ENCODE peak calls at places on chromosomes 12 and 14, in nine cellular contexts. T, A, G, O, X, E, R, C and D are unnamed samples.

GRCh38 chr14:94364964-94365363 is 23.4 kb downstream of the SERPINA1 start:
- DNase-seq in T (no peak), A (no peak), G (no peak), O (no peak), X (no peak), E (no peak), R (no peak), C (no peak), D (no peak)

GRCh38 chr12:107336705-107337104 is 243.4 kb upstream of the CRY1 start:
- DNase-seq in T (no peak), A (no peak), G (no peak), O (no peak), X (no peak), E (no peak), R (no peak), C (no peak), D (no peak)

GRCh38 chr12:50764861-50765324 is 992 bp downstream of the ATF1 start:
- DNase-seq in T (peak), A (no peak), G (peak), O (no peak), X (no peak), E (peak), R (no peak), C (no peak), D (peak)

GRCh38 chr12:55843431-55843830 is 695 bp upstream of the MMP19 start:
- DNase-seq in T (no peak), A (no peak), G (no peak), O (no peak), X (no peak), E (no peak), R (no peak), C (no peak), D (no peak)

GRCh38 chr12:109736552-109737108 is 23.0 kb downstream of the FAM222A start:
- DNase-seq in T (no peak), A (no peak), G (peak), O (peak), X (no peak), E (peak), R (peak), C (no peak), D (peak)

GRCh38 chr14:101004954-101005353 is 101.4 kb upstream of the RTL1 start:
- DNase-seq in T (no peak), A (no peak), G (peak), O (no peak), X (peak), E (no peak), R (no peak), C (peak), D (no peak)

GRCh38 chr14:50363734-50364113 is 33.0 kb downstream of the CDKL1 start:
- DNase-seq in T (peak), A (no peak), G (peak), O (peak), X (no peak), E (no peak), R (no peak), C (no peak), D (no peak)

GRCh38 chr14:73764406-73764805 is 50.2 kb upstream of the PNMA1 start:
- DNase-seq in T (no peak), A (peak), G (no peak), O (no peak), X (no peak), E (no peak), R (no peak), C (no peak), D (no peak)

GRCh38 chr12:129002447-129002846 is 149.2 kb downstream of the GLT1D1 start:
- DNase-seq in T (no peak), A (no peak), G (no peak), O (no peak), X (no peak), E (no peak), R (no peak), C (no peak), D (no peak)

GRCh38 chr14:104739026-104739425 is 13.9 kb upstream of the SIVA1 start:
- DNase-seq in T (no peak), A (peak), G (no peak), O (no peak), X (no peak), E (no peak), R (no peak), C (no peak), D (no peak)

GRCh38 chr12:91835693-91836092 is 310.0 kb downstream of the BTG1 start:
- DNase-seq in T (no peak), A (no peak), G (no peak), O (no peak), X (no peak), E (no peak), R (no peak), C (no peak), D (no peak)

GRCh38 chr14:95516554-95517209 is at the start of gene SYNE3:
- DNase-seq in T (no peak), A (peak), G (no peak), O (peak), X (no peak), E (no peak), R (peak), C (no peak), D (no peak)

GRCh38 chr14:30296956-30297405 is 262.0 kb upstream of the G2E3 start:
- DNase-seq in T (no peak), A (no peak), G (no peak), O (no peak), X (no peak), E (peak), R (no peak), C (no peak), D (no peak)

GRCh38 chr14:50741571-50741970 is 73.5 kb upstream of the SAV1 start:
- DNase-seq in T (no peak), A (no peak), G (peak), O (no peak), X (no peak), E (peak), R (no peak), C (no peak), D (no peak)

GRCh38 chr14:69055125-69055524 is 76.0 kb upstream of the ACTN1 start:
- DNase-seq in T (no peak), A (no peak), G (peak), O (no peak), X (no peak), E (no peak), R (no peak), C (peak), D (no peak)

GRCh38 chr12:30794591-30795409 is 40.0 kb upstream of the CAPRIN2 start:
- DNase-seq in T (no peak), A (no peak), G (peak), O (no peak), X (no peak), E (peak), R (no peak), C (no peak), D (no peak)

GRCh38 chr12:106645074-106645421 is 62.2 kb downstream of the RFX4 start:
- DNase-seq in T (no peak), A (peak), G (peak), O (no peak), X (no peak), E (no peak), R (peak), C (no peak), D (no peak)

GRCh38 chr14:70130498-70130897 is 58.3 kb downstream of the SLC8A3 start:
- DNase-seq in T (no peak), A (no peak), G (no peak), O (no peak), X (no peak), E (no peak), R (no peak), C (no peak), D (no peak)

GRCh38 chr14:44963775-44964380 is 1.9 kb downstream of the TOGARAM1 start:
- DNase-seq in T (peak), A (no peak), G (peak), O (no peak), X (no peak), E (peak), R (no peak), C (no peak), D (no peak)

GRCh38 chr12:48882325-48882687 is 16.6 kb upstream of the RND1 start:
- DNase-seq in T (no peak), A (no peak), G (no peak), O (no peak), X (no peak), E (peak), R (no peak), C (no peak), D (peak)

GRCh38 chr12:120402217-120402616 is 33.3 kb upstream of the MSI1 start:
- DNase-seq in T (no peak), A (no peak), G (no peak), O (no peak), X (no peak), E (no peak), R (no peak), C (no peak), D (no peak)

GRCh38 chr14:96167224-96168148 is 37.2 kb upstream of the BDKRB2 start:
- DNase-seq in T (no peak), A (no peak), G (peak), O (no peak), X (peak), E (peak), R (no peak), C (peak), D (peak)

GRCh38 chr12:18224745-18225144 is 36.6 kb upstream of the PIK3C2G start:
- DNase-seq in T (peak), A (no peak), G (peak), O (no peak), X (peak), E (peak), R (no peak), C (no peak), D (no peak)

GRCh38 chr12:45105996-45106395 is 55.1 kb upstream of the DBX2 start:
- DNase-seq in T (no peak), A (no peak), G (no peak), O (no peak), X (no peak), E (no peak), R (no peak), C (no peak), D (no peak)

GRCh38 chr12:76552343-76552938 is 7.1 kb downstream of the OSBPL8 start:
- DNase-seq in T (no peak), A (no peak), G (peak), O (no peak), X (no peak), E (no peak), R (no peak), C (no peak), D (no peak)

GRCh38 chr12:71371132-71371531 is 68.5 kb upstream of the LGR5 start:
- DNase-seq in T (no peak), A (no peak), G (peak), O (no peak), X (no peak), E (no peak), R (no peak), C (no peak), D (no peak)

GRCh38 chr12:51823875-51824565 is 24.5 kb downstream of the FIGNL2 start:
- DNase-seq in T (peak), A (peak), G (peak), O (no peak), X (peak), E (peak), R (no peak), C (peak), D (no peak)

GRCh38 chr12:110689002-110689600 is at the start of gene HVCN1:
- DNase-seq in T (peak), A (peak), G (no peak), O (peak), X (no peak), E (no peak), R (peak), C (no peak), D (peak)

GRCh38 chr12:30457621-30458289 is 237.9 kb downstream of the IPO8 start:
- DNase-seq in T (no peak), A (no peak), G (peak), O (no peak), X (peak), E (peak), R (no peak), C (peak), D (no peak)

GRCh38 chr12:113515082-113515856 is 43.6 kb upstream of the LHX5 start:
- DNase-seq in T (no peak), A (no peak), G (no peak), O (no peak), X (no peak), E (no peak), R (no peak), C (no peak), D (no peak)

GRCh38 chr14:69079747-69080146 is 73.2 kb downstream of the DCAF5 start:
- DNase-seq in T (no peak), A (no peak), G (no peak), O (no peak), X (no peak), E (no peak), R (no peak), C (no peak), D (no peak)

GRCh38 chr14:105313381-105314286 is 914 bp upstream of the PACS2 start:
- DNase-seq in T (peak), A (no peak), G (no peak), O (no peak), X (no peak), E (no peak), R (no peak), C (no peak), D (peak)

GRCh38 chr12:104578453-104578852 is 121.7 kb downstream of the CHST11 start:
- DNase-seq in T (no peak), A (no peak), G (peak), O (no peak), X (no peak), E (peak), R (no peak), C (no peak), D (no peak)

GRCh38 chr12:47165934-47166333 is 86.2 kb upstream of the AMIGO2 start:
- DNase-seq in T (no peak), A (peak), G (no peak), O (no peak), X (no peak), E (peak), R (no peak), C (no peak), D (no peak)

GRCh38 chr12:130214686-130215370 is 52.6 kb downstream of the FZD10 start:
- DNase-seq in T (no peak), A (no peak), G (no peak), O (no peak), X (no peak), E (no peak), R (no peak), C (no peak), D (no peak)
- TF ChIP-seq CTCF in T (no peak), A (no peak), G (no peak), O (no peak), X (no peak), E (no peak), R (no peak), C (no peak), D (no peak)

DNA sequence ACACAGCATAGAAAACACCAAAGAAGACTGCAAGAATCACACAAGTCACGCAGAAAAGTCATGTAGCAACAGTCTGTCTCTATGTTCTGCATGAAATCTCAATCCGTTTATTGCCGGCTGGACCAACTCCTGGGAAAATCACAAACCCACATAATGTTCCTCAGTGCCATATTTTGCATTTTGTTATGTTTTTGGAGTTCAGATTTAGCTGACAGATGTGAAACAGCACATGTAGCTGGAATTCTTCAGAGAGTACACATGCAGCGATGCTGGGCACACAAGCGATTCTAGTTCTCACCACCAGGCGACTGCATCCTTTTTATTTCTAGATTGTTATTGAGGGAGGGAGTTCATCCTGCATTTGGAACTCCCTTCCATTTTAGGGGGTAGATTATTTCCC is 193.2 kb downstream of the APAF1 start:
- DNase-seq in T (no peak), A (no peak), G (peak), O (no peak), X (no peak), E (peak), R (no peak), C (no peak), D (no peak)
- TF ChIP-seq CTCF in T (no peak), A (no peak), G (peak), O (no peak), X (peak), E (no peak), R (peak), C (peak), D (peak)

GRCh38 chr12:7142809-7143465 is 12.8 kb downstream of the CLSTN3 start:
- DNase-seq in T (no peak), A (no peak), G (no peak), O (no peak), X (no peak), E (no peak), R (no peak), C (no peak), D (no peak)

GRCh38 chr12:7145671-7146070 is 15.5 kb downstream of the CLSTN3 start:
- DNase-seq in T (no peak), A (no peak), G (no peak), O (no peak), X (no peak), E (no peak), R (no peak), C (no peak), D (no peak)

GRCh38 chr12:7143564-7143963 is 13.4 kb downstream of the CLSTN3 start:
- DNase-seq in T (no peak), A (no peak), G (no peak), O (no peak), X (no peak), E (no peak), R (no peak), C (no peak), D (no peak)

GRCh38 chr12:7146228-7146627 is 16.1 kb downstream of the CLSTN3 start:
- DNase-seq in T (no peak), A (no peak), G (no peak), O (no peak), X (no peak), E (no peak), R (no peak), C (no peak), D (no peak)

DNA sequence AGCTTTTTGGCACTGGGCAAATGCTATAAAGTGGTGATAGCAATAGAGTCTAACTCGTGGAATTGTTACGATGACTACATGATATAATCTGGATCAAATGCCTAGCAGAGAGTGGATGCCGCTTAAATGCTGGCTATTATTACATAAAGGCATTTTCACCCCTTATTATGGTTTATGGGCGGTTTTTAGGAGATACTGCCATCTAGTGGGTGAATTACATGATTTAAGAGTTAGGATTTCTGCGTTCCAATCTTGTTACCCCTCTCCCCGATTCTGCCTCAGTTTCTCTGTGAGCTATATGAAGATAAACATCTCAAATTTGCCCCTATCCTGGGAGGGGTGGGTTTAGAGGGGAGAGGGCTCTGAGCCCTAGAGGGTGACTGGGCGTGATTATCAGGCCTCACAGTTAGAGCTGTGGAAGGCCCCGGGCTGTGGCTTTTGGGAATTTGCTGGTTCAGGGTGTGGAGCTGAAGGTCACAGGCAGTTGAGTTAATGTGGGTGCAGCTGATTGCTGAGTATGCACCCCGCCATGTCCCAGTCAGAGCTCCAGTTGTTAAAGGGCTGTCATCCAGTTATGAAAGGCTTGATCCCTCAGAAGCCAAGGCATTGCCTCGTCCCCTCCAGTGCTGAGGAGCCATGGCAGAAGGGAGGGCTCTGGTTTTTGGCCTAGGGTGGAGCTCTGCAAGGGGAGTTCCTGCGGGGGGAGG is 14.4 kb downstream of the CLSTN3 start:
- DNase-seq in T (peak), A (no peak), G (peak), O (no peak), X (no peak), E (peak), R (no peak), C (no peak), D (no peak)
- TF ChIP-seq CTCF in T (peak), A (peak), G (peak), O (peak), X (peak), E (peak), R (peak), C (peak), D (peak)

GRCh38 chr12:131118366-131118765 is 164.7 kb downstream of the ADGRD1 start:
- DNase-seq in T (no peak), A (no peak), G (no peak), O (no peak), X (no peak), E (no peak), R (no peak), C (no peak), D (no peak)

GRCh38 chr12:131117438-131118245 is 163.9 kb downstream of the ADGRD1 start:
- DNase-seq in T (no peak), A (no peak), G (no peak), O (no peak), X (no peak), E (no peak), R (no peak), C (no peak), D (no peak)

GRCh38 chr12:131114942-131115584 is 161.4 kb downstream of the ADGRD1 start:
- DNase-seq in T (no peak), A (no peak), G (no peak), O (no peak), X (no peak), E (no peak), R (no peak), C (no peak), D (no peak)

GRCh38 chr12:131115766-131116165 is 162.1 kb downstream of the ADGRD1 start:
- DNase-seq in T (no peak), A (no peak), G (no peak), O (no peak), X (no peak), E (no peak), R (no peak), C (no peak), D (peak)

GRCh38 chr12:131116437-131117117 is 162.9 kb downstream of the ADGRD1 start:
- DNase-seq in T (no peak), A (no peak), G (peak), O (no peak), X (peak), E (peak), R (no peak), C (no peak), D (no peak)
- TF ChIP-seq CTCF in T (peak), A (no peak), G (peak), O (no peak), X (peak), E (peak), R (peak), C (no peak), D (no peak)

DNA sequence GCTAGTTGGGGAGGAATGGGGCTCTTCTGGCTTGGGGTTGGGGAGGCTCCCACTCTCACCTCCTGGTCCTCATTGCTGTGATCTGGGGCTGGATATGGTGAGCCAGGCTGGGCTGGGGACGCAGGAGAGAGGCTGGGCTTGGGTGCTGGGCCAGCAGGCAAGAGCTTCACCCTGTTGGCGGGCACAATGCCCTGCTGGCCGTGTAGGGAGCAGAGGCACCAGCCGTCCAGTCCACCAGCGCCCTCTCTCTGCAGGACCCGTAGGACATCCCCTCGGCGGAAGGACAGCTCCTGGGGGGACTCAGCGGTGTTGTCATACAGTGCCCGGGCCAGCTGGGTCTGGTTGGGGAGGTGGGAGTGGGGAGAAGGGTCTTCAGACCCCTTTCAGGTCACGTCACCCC is 4.5 kb downstream of the EFS start:
- DNase-seq in T (no peak), A (no peak), G (no peak), O (no peak), X (no peak), E (peak), R (no peak), C (no peak), D (no peak)
- TF ChIP-seq CTCF in T (no peak), A (no peak), G (no peak), O (no peak), X (no peak), E (peak), R (peak), C (no peak), D (no peak)

GRCh38 chr12:11635341-11635740 is 14.1 kb upstream of the ETV6 start:
- DNase-seq in T (no peak), A (no peak), G (peak), O (no peak), X (no peak), E (no peak), R (no peak), C (no peak), D (no peak)

GRCh38 chr12:11642785-11643184 is 6.7 kb upstream of the ETV6 start:
- DNase-seq in T (no peak), A (no peak), G (no peak), O (no peak), X (no peak), E (no peak), R (no peak), C (no peak), D (no peak)

GRCh38 chr12:11639463-11639862 is 10.0 kb upstream of the ETV6 start:
- DNase-seq in T (no peak), A (no peak), G (no peak), O (no peak), X (no peak), E (no peak), R (no peak), C (no peak), D (no peak)

GRCh38 chr12:11641522-11641921 is 8.0 kb upstream of the ETV6 start:
- DNase-seq in T (no peak), A (no peak), G (no peak), O (no peak), X (no peak), E (no peak), R (no peak), C (no peak), D (no peak)

GRCh38 chr12:11638271-11638916 is 11.1 kb upstream of the ETV6 start:
- DNase-seq in T (no peak), A (no peak), G (peak), O (no peak), X (no peak), E (no peak), R (no peak), C (no peak), D (no peak)
- TF ChIP-seq CTCF in T (peak), A (no peak), G (no peak), O (no peak), X (no peak), E (no peak), R (no peak), C (no peak), D (no peak)